ENCODE peak calls at places on chromosomes 16 and 17, in six cellular contexts. H is H1, X is HepG2, Q is K562, C is GM12891, L is GM12878. I is an unnamed sample.

GRCh38 chr17:77961741-77962140 is 3.2 kb downstream of the TNRC6C start:
- DNase-seq in H (no peak), X (no peak), Q (no peak), C (no peak), L (no peak), I (no peak)

GRCh38 chr16:54067317-54068065 is 219.1 kb downstream of the IRX3 start:
- DNase-seq in H (no peak), X (peak; percentile 41), Q (no peak), C (no peak), L (no peak), I (no peak)

GRCh38 chr16:69319381-69319780 is 8.2 kb downstream of the VPS4A start:
- DNase-seq in H (no peak), X (no peak), Q (no peak), C (no peak), L (no peak), I (no peak)

GRCh38 chr16:58098207-58099096 is 30.7 kb downstream of the CFAP20 start:
- DNase-seq in H (no peak), X (no peak), Q (no peak), C (no peak), L (no peak), I (no peak)

GRCh38 chr17:77778636-77779524 is 179.6 kb upstream of the TNRC6C start:
- DNase-seq in H (no peak), X (no peak), Q (no peak), C (no peak), L (no peak), I (no peak)

GRCh38 chr17:33753452-33753851 is 460.4 kb upstream of the ASIC2 start:
- DNase-seq in H (no peak), X (no peak), Q (no peak), C (no peak), L (no peak), I (no peak)

GRCh38 chr16:70349783-70350182 is 3.1 kb downstream of the DDX19A start:
- DNase-seq in H (no peak), X (no peak), Q (no peak), C (no peak), L (no peak), I (no peak)

GRCh38 chr17:81200695-81201580 is 21.8 kb downstream of the CEP131 start:
- DNase-seq in H (no peak), X (peak; percentile 62), Q (peak; percentile 65), C (peak; percentile 80), L (no peak), I (peak; percentile 62)

GRCh38 chr17:62178579-62178978 is 113.5 kb upstream of the MED13 start:
- DNase-seq in H (no peak), X (no peak), Q (no peak), C (no peak), L (no peak), I (no peak)

GRCh38 chr16:9151597-9151996 is 60.2 kb downstream of the HAPSTR1 start:
- DNase-seq in H (no peak), X (peak; percentile 50), Q (no peak), C (no peak), L (no peak), I (no peak)

GRCh38 chr16:10964039-10964890 is 19.9 kb downstream of the CLEC16A start:
- DNase-seq in H (no peak), X (peak; percentile 74), Q (peak; percentile 78), C (no peak), L (no peak), I (peak; percentile 53)

GRCh38 chr16:77723108-77723514 is 797 bp downstream of the NUDT7 start:
- DNase-seq in H (no peak), X (no peak), Q (peak; percentile 24), C (no peak), L (no peak), I (no peak)

GRCh38 chr16:88768041-88768876 is 16.8 kb downstream of the PIEZO1 start:
- DNase-seq in H (no peak), X (no peak), Q (peak; percentile 59), C (no peak), L (no peak), I (no peak)

GRCh38 chr16:59113009-59113408 is 378.9 kb upstream of the GOT2 start:
- DNase-seq in H (no peak), X (no peak), Q (no peak), C (no peak), L (no peak), I (no peak)

GRCh38 chr17:31211352-31212012 is 85.6 kb downstream of the OMG start:
- DNase-seq in H (no peak), X (no peak), Q (no peak), C (no peak), L (no peak), I (no peak)

GRCh38 chr17:45310380-45311324 is 6.2 kb downstream of the MAP3K14 start:
- DNase-seq in H (no peak), X (no peak), Q (no peak), C (no peak), L (no peak), I (no peak)

GRCh38 chr16:6019490-6019991 is 921.9 kb upstream of the EEF2KMT start:
- DNase-seq in H (no peak), X (no peak), Q (no peak), C (no peak), L (no peak), I (no peak)

GRCh38 chr16:4370570-4371480 is 823 bp upstream of the VASN start:
- DNase-seq in H (no peak), X (peak; percentile 73), Q (peak; percentile 78), C (no peak), L (no peak), I (no peak)

GRCh38 chr17:61000911-61001310 is 323.3 kb downstream of the BCAS3 start:
- DNase-seq in H (no peak), X (peak; percentile 7), Q (no peak), C (no peak), L (no peak), I (no peak)

GRCh38 chr17:31561469-31562412 is 170.3 kb downstream of the RAB11FIP4 start:
- DNase-seq in H (no peak), X (no peak), Q (no peak), C (no peak), L (no peak), I (no peak)

GRCh38 chr17:49516190-49516589 is 21.1 kb downstream of the NGFR start:
- DNase-seq in H (no peak), X (no peak), Q (no peak), C (no peak), L (no peak), I (no peak)

GRCh38 chr17:60091908-60092331 is 13.2 kb upstream of the HEATR6 start:
- DNase-seq in H (no peak), X (no peak), Q (no peak), C (no peak), L (no peak), I (no peak)

GRCh38 chr16:12538667-12539081 is 265.0 kb downstream of the CPPED1 start:
- DNase-seq in H (no peak), X (no peak), Q (no peak), C (no peak), L (no peak), I (no peak)

GRCh38 chr17:21549107-21549687 is 143.1 kb upstream of the KCNJ18 start:
- DNase-seq in H (no peak), X (no peak), Q (no peak), C (no peak), L (no peak), I (no peak)

GRCh38 chr17:21548236-21548635 is 144.1 kb upstream of the KCNJ18 start:
- DNase-seq in H (no peak), X (no peak), Q (no peak), C (no peak), L (no peak), I (no peak)

GRCh38 chr17:21551081-21551881 is 141.0 kb upstream of the KCNJ18 start:
- DNase-seq in H (no peak), X (peak; percentile 62), Q (peak; percentile 94), C (peak; percentile 55), L (no peak), I (peak; percentile 53)
- TF ChIP-seq POLR2A in H (no peak), X (peak; percentile 76), Q (peak; percentile 45), C (no peak), L (peak; percentile 42), I (no peak)

DNA sequence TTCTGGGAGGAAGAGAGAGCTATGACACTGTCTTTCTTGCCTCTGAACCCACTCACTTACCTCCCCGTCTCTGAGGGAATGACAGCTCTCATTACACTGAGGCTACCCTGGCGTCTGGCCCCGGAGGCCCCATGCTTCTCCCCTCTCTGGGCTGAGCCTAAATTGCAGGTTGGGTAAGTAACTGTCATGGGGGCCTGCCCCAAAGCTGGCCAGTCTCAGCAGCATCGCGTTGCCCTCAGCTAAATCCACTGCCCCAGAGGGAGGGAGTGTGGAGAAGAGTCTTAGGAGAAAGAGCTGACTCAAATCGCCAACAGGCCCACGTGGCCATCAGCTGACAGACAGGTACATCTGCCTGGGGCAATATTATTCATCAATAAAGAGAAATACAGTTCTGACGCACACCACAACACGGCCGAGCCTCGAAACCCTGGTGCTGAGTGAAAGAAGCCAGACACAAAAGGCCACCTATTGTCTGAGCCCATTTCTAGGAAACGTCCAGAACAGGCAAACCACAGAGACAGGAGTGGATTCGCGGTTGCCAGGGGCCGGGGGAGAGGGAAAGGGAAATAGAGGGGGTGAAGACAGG is 156.3 kb downstream of the C16orf95 start:
- DNase-seq in H (no peak), X (no peak), Q (no peak), C (no peak), L (no peak), I (no peak)
- TF ChIP-seq TAF1 in H (no peak), X (no peak), Q (no peak), C (no peak), L (no peak), I (no peak)

DNA sequence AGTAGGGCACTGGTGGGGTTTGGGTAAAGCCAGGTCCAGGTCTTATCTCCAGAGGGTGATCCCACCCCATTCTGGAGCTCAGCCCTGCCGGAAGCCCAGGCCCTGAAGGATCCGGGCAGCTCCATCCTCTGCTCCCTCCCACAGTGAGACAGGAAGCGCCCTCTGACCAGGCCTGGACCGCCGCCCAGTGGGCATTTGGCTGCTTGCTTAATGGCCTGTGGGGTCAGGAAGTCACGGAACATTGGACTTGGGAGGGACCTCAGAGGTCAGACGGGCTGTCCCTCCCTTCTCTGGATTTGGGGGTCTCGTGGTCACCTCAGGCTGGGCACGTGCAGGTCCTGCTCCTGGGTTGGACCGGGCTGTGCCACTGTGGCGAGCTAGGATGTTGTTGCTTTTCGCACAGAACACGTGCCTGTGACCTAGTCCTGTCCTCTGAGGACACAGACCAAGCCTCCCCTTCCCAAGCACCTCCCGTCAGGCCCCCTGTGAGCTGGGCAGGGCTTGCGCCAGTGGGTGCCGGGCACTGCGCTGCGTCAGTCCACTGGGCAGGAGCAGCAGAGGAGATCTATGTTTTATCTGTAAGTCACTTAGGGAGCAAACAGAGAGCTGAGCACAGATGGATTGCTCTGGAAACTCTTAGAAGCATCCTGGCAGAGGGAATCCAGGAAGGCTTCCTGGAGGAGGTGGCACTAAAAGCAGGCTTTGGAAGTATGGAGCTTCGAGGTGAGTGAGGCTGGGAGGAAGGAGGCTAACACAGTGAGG is 49.4 kb upstream of the GSE1 start:
- DNase-seq in H (no peak), X (peak; percentile 78), Q (peak; percentile 71), C (no peak), L (no peak), I (no peak)
- TF ChIP-seq POLR2AphosphoS5 in H (no peak), X (no peak), Q (peak; percentile 38), C (no peak), L (no peak), I (no peak)

DNA sequence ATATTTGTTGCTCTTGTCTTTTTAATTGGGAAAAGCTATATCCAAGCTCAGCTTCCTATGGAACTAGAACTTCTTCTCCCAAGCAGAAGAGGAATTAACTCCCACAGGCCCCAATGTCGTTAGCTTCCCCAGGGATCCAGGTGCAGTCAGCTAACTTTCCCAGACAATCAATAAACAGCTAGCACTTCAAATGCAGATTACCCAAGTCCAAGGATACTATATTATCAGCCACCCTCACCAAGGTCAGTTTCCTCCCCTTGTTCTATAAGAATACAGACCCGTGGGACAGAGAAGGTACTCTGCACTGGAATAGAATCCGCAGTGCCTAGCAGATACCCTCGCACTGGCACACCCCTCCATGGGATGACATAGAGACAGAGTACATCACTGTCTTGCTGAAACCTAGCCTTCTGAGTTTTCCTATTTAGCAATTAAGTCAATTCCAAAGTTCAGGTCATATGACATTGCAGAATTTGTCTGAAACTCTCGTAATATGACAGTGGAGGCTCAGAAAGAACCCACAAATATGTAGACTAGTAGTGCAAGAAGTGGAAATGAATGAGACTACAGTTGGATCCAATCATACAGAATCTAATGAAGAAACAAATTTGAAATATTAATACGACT is 39.9 kb upstream of the ABCA10 start:
- DNase-seq in H (no peak), X (peak; percentile 94), Q (no peak), C (no peak), L (no peak), I (no peak)
- TF ChIP-seq POLR2A in H (no peak), X (peak; percentile 60), Q (no peak), C (no peak), L (no peak), I (no peak)